ENCODE peak calls at places on chromosomes 5 and 9, in eight cellular contexts. One of them, this sample, is unnamed. For H3K36me3, the result is how much of the 10 kb centered on the place peaks cover.

GRCh38 chr5:145776886-145777285 is 58.3 kb downstream of the PRELID2 start:
- DNase-seq in breast epithelium: no peak
- DNase-seq in CD8-positive, alpha-beta T cell: no peak
- DNase-seq in H1: no peak
- DNase-seq in K562: no peak
- DNase-seq in BE2C: no peak
- DNase-seq in heart left ventricle: no peak
- DNase-seq in colonic mucosa: no peak
- DNase-seq in this sample: no peak

GRCh38 chr5:123976393-123977029 is 464.5 kb downstream of the CSNK1G3 start:
- DNase-seq in CD8-positive, alpha-beta T cell: no peak
- DNase-seq in breast epithelium: no peak
- DNase-seq in heart left ventricle: no peak
- DNase-seq in H1: no peak
- DNase-seq in BE2C: no peak
- DNase-seq in colonic mucosa: no peak
- DNase-seq in K562: no peak
- DNase-seq in this sample: peak

GRCh38 chr5:174581483-174581882 is 142.9 kb upstream of the MSX2 start:
- DNase-seq in heart left ventricle: no peak
- DNase-seq in BE2C: peak
- DNase-seq in CD8-positive, alpha-beta T cell: no peak
- DNase-seq in colonic mucosa: no peak
- DNase-seq in H1: peak
- DNase-seq in K562: no peak
- DNase-seq in breast epithelium: no peak
- DNase-seq in this sample: peak

GRCh38 chr5:88785396-88786216 is 97.4 kb downstream of the MEF2C start:
- DNase-seq in BE2C: no peak
- DNase-seq in CD8-positive, alpha-beta T cell: no peak
- DNase-seq in K562: no peak
- DNase-seq in breast epithelium: no peak
- DNase-seq in heart left ventricle: no peak
- DNase-seq in colonic mucosa: peak
- DNase-seq in H1: no peak
- DNase-seq in this sample: no peak

GRCh38 chr5:31530541-31531265 is 1.2 kb downstream of the DROSHA start:
- DNase-seq in colonic mucosa: no peak
- DNase-seq in BE2C: no peak
- DNase-seq in H1: no peak
- DNase-seq in K562: peak
- DNase-seq in CD8-positive, alpha-beta T cell: no peak
- DNase-seq in breast epithelium: no peak
- DNase-seq in heart left ventricle: no peak
- DNase-seq in this sample: peak

GRCh38 chr5:78615697-78616096 is 32.9 kb downstream of the LHFPL2 start:
- DNase-seq in CD8-positive, alpha-beta T cell: no peak
- DNase-seq in H1: no peak
- DNase-seq in colonic mucosa: no peak
- DNase-seq in breast epithelium: no peak
- DNase-seq in BE2C: no peak
- DNase-seq in heart left ventricle: no peak
- DNase-seq in K562: peak
- DNase-seq in this sample: no peak

GRCh38 chr5:95901676-95902646 is 59.7 kb downstream of the ELL2 start:
- DNase-seq in K562: no peak
- DNase-seq in breast epithelium: no peak
- DNase-seq in H1: no peak
- DNase-seq in BE2C: no peak
- DNase-seq in colonic mucosa: no peak
- DNase-seq in heart left ventricle: no peak
- DNase-seq in CD8-positive, alpha-beta T cell: no peak
- DNase-seq in this sample: no peak

GRCh38 chr5:57225553-57225952 is 51.7 kb downstream of the GPBP1 start:
- DNase-seq in H1: no peak
- DNase-seq in heart left ventricle: no peak
- DNase-seq in colonic mucosa: no peak
- DNase-seq in K562: no peak
- DNase-seq in BE2C: no peak
- DNase-seq in breast epithelium: no peak
- DNase-seq in CD8-positive, alpha-beta T cell: no peak
- DNase-seq in this sample: no peak

GRCh38 chr5:167850901-167851300 is 440.5 kb upstream of the WWC1 start:
- DNase-seq in breast epithelium: no peak
- DNase-seq in K562: no peak
- DNase-seq in colonic mucosa: no peak
- DNase-seq in BE2C: no peak
- DNase-seq in heart left ventricle: no peak
- DNase-seq in H1: no peak
- DNase-seq in CD8-positive, alpha-beta T cell: no peak
- DNase-seq in this sample: no peak

GRCh38 chr9:110048976-110049698 is 158.8 kb downstream of the C9orf152 start:
- DNase-seq in colonic mucosa: peak
- DNase-seq in K562: no peak
- DNase-seq in H1: peak
- DNase-seq in heart left ventricle: no peak
- DNase-seq in breast epithelium: no peak
- DNase-seq in CD8-positive, alpha-beta T cell: no peak
- DNase-seq in BE2C: peak
- DNase-seq in this sample: peak

GRCh38 chr9:89360465-89360864 is 42.2 kb downstream of the SECISBP2 start:
- DNase-seq in H1: no peak
- DNase-seq in CD8-positive, alpha-beta T cell: no peak
- DNase-seq in K562: no peak
- DNase-seq in BE2C: peak
- DNase-seq in colonic mucosa: no peak
- DNase-seq in heart left ventricle: no peak
- DNase-seq in breast epithelium: no peak
- DNase-seq in this sample: no peak

GRCh38 chr9:109145062-109145461 is 22.0 kb downstream of the FRRS1L start:
- DNase-seq in breast epithelium: no peak
- DNase-seq in H1: no peak
- DNase-seq in BE2C: no peak
- DNase-seq in CD8-positive, alpha-beta T cell: no peak
- DNase-seq in heart left ventricle: no peak
- DNase-seq in K562: no peak
- DNase-seq in colonic mucosa: no peak
- DNase-seq in this sample: no peak

GRCh38 chr9:115114541-115114940 is 3.4 kb downstream of the TNC start:
- DNase-seq in BE2C: no peak
- DNase-seq in breast epithelium: no peak
- DNase-seq in H1: no peak
- DNase-seq in colonic mucosa: no peak
- DNase-seq in heart left ventricle: no peak
- DNase-seq in K562: no peak
- DNase-seq in CD8-positive, alpha-beta T cell: no peak
- DNase-seq in this sample: no peak

GRCh38 chr5:79702606-79703380 is 13.2 kb downstream of the CMYA5 start:
- DNase-seq in colonic mucosa: no peak
- DNase-seq in heart left ventricle: no peak
- DNase-seq in breast epithelium: no peak
- DNase-seq in H1: peak
- DNase-seq in BE2C: peak
- DNase-seq in K562: peak
- DNase-seq in CD8-positive, alpha-beta T cell: peak
- DNase-seq in this sample: peak

GRCh38 chr5:13601152-13601551 is 343.3 kb downstream of the DNAH5 start:
- DNase-seq in H1: no peak
- DNase-seq in heart left ventricle: no peak
- DNase-seq in breast epithelium: no peak
- DNase-seq in CD8-positive, alpha-beta T cell: no peak
- DNase-seq in BE2C: no peak
- DNase-seq in K562: no peak
- DNase-seq in colonic mucosa: no peak
- DNase-seq in this sample: no peak

GRCh38 chr5:115842089-115842881 is 550 bp downstream of the AP3S1 start:
- DNase-seq in heart left ventricle: no peak
- DNase-seq in H1: peak
- DNase-seq in colonic mucosa: peak
- DNase-seq in breast epithelium: no peak
- DNase-seq in K562: no peak
- DNase-seq in BE2C: peak
- DNase-seq in CD8-positive, alpha-beta T cell: peak
- DNase-seq in this sample: peak

GRCh38 chr5:88813244-88813643 is 69.7 kb downstream of the MEF2C start:
- DNase-seq in CD8-positive, alpha-beta T cell: no peak
- DNase-seq in BE2C: no peak
- DNase-seq in K562: no peak
- DNase-seq in breast epithelium: no peak
- DNase-seq in H1: no peak
- DNase-seq in heart left ventricle: no peak
- DNase-seq in colonic mucosa: no peak
- DNase-seq in this sample: no peak

DNA sequence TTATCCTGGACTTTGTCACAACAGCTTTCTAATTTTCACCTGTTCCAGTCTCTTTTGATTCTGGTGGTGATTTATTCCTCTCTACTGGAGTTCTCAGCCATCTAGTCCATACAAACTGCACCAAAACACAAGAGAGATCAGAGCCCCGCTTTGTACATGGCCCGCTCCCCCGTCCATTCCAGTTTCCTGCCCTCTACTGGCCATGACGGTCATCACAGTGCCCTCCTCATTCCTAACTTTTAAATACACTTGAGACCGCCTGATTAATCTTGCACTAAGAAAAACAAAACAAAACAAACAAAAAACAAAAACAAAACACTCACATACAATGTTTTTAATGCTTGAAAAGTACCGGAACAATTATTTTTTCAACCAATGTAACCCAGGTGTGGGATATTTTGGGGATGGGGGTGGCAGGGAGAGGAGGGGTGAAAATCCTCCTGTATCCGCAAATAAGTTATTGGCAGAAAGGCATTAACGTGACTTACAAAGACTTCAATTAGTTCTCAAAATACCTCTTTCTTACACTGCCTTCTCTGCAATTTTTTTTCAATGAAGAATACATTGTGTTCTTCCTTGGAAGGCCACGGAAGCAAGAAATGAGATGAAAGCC is 84.8 kb upstream of the PAM start:
- DNase-seq in BE2C: peak
- DNase-seq in CD8-positive, alpha-beta T cell: no peak
- DNase-seq in K562: peak
- DNase-seq in colonic mucosa: no peak
- DNase-seq in breast epithelium: no peak
- DNase-seq in H1: peak
- DNase-seq in heart left ventricle: peak
- DNase-seq in this sample: no peak
- TF ChIP-seq CTCF in BE2C: peak
- TF ChIP-seq CTCF in CD8-positive, alpha-beta T cell: no peak
- TF ChIP-seq CTCF in K562: peak
- TF ChIP-seq CTCF in colonic mucosa: no peak
- TF ChIP-seq CTCF in breast epithelium: no peak
- TF ChIP-seq CTCF in H1: peak
- TF ChIP-seq CTCF in heart left ventricle: peak
- TF ChIP-seq CTCF in this sample: peak

DNA sequence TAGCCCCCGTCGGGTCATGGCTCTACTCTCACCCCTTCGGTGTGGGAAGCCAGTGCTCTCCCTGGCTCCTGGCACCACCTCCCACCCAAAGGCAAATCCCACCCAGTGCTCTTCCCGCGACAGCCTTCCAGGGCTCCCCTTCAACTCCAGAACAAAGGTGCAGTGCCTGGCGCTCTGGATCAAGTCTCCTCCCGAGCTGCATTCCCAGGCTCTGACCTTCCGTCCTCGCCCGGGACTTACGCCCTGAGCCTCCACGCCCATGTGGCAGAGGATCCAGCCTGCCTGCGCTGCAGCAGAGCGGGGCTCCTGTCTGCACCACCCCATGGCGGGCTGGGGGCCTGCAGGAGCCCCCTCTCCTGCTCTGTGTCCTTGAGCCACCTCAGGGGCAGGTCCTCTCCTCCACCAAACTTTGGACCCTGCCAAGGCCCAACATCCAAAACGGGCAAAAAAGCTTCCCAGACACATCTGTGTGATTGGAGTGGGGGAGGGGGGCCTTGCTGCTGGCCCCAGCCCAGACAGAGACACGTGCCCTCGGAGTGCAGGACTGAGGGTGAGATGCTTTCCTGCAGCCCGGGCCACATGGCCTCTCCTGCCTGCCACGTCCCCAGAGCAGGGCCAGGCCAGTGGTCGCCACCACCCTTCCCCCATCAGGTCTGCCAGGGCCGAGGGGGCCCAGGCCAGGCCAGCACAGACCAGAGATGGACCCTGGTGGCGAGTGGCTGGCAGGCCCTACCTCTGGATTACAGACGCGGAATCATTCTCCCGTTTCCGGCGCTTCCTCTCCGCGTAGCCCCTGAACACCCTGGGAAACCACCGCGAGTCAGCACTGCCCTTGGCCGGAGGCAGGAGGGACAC is 4.4 kb downstream of the NSMF start:
- DNase-seq in heart left ventricle: peak
- DNase-seq in CD8-positive, alpha-beta T cell: peak
- DNase-seq in K562: no peak
- DNase-seq in colonic mucosa: peak
- DNase-seq in H1: no peak
- DNase-seq in breast epithelium: no peak
- DNase-seq in BE2C: peak
- DNase-seq in this sample: no peak
- H3K36me3 ChIP-seq in heart left ventricle: under half
- H3K36me3 ChIP-seq in CD8-positive, alpha-beta T cell: under half
- H3K36me3 ChIP-seq in K562: half or more
- H3K36me3 ChIP-seq in colonic mucosa: under half
- H3K36me3 ChIP-seq in H1: under half
- H3K36me3 ChIP-seq in breast epithelium: under half
- H3K36me3 ChIP-seq in BE2C: half or more
- H3K36me3 ChIP-seq in this sample: under half

GRCh38 chr5:154829181-154829588 is 21.2 kb downstream of the FAXDC2 start:
- DNase-seq in H1: no peak
- DNase-seq in heart left ventricle: no peak
- DNase-seq in K562: no peak
- DNase-seq in CD8-positive, alpha-beta T cell: no peak
- DNase-seq in breast epithelium: no peak
- DNase-seq in BE2C: no peak
- DNase-seq in colonic mucosa: peak
- DNase-seq in this sample: no peak
- TF ChIP-seq CTCF in H1: no peak
- TF ChIP-seq CTCF in heart left ventricle: no peak
- TF ChIP-seq CTCF in K562: no peak
- TF ChIP-seq CTCF in CD8-positive, alpha-beta T cell: no peak
- TF ChIP-seq CTCF in breast epithelium: no peak
- TF ChIP-seq CTCF in BE2C: no peak
- TF ChIP-seq CTCF in colonic mucosa: no peak
- TF ChIP-seq CTCF in this sample: no peak

DNA sequence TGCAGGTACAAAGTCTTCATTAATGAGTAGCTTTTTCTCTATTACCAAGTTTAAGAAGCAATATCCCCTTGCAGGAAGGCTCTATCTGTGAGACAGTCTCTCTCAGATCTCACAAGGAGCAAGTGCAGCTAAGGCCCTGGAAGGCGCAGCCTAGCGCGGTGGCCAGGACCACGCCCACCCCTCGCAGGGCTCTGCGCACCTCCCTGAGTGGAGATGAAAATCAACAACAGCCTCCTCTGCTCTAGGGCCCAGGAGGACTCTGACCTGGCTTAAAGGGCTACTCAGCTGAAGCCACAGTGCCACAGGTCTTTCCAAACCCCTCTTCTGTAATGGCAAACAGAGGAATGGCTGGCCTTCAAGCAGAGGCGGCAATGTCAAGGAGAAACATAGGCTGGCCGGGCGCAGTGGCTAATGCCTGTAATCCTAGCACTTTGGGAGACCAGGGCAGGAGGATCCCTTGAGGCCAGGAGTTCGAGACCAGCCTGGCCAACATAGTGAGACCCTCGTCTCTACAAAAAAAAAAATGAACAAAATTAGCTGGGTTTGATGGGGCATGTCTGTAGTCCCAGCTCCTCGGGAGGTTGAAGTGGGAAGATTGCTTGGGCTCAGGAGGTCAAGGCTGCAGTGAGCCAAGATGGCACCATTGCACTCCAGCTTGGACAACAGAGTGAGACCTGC is 11.9 kb downstream of the SEC16A start:
- DNase-seq in H1: no peak
- DNase-seq in heart left ventricle: no peak
- DNase-seq in BE2C: no peak
- DNase-seq in colonic mucosa: no peak
- DNase-seq in breast epithelium: no peak
- DNase-seq in CD8-positive, alpha-beta T cell: no peak
- DNase-seq in K562: no peak
- DNase-seq in this sample: no peak
- H3K36me3 ChIP-seq in H1: half or more
- H3K36me3 ChIP-seq in heart left ventricle: half or more
- H3K36me3 ChIP-seq in BE2C: half or more
- H3K36me3 ChIP-seq in colonic mucosa: under half
- H3K36me3 ChIP-seq in breast epithelium: under half
- H3K36me3 ChIP-seq in CD8-positive, alpha-beta T cell: half or more
- H3K36me3 ChIP-seq in K562: half or more
- H3K36me3 ChIP-seq in this sample: half or more